ENCODE peak calls at places on chromosomes 7 and 10, in seven cellular contexts. Z is transverse colon, E is ascending aorta, U is WTC11, T is H1, B is nephron progenitor cell, O is endothelial cell of umbilical vein. G is an unnamed sample.

GRCh38 chr7:140650367-140650766 is 9.8 kb upstream of the DENND2A start:
- DNase-seq in B (no peak), T (no peak), Z (no peak), O (no peak), E (peak; percentile 52), U (no peak), G (peak; percentile 54)

GRCh38 chr7:21942955-21943354 is 2.7 kb downstream of the CDCA7L start:
- DNase-seq in E (no peak), Z (no peak), B (no peak), U (no peak), T (no peak), O (no peak), G (no peak)

GRCh38 chr7:157789094-157789493 is 452.3 kb downstream of the DNAJB6 start:
- DNase-seq in O (no peak), E (no peak), U (no peak), T (no peak), B (no peak), Z (no peak), G (no peak)

GRCh38 chr7:116398672-116399071 is 100.9 kb upstream of the CAV2 start:
- DNase-seq in E (no peak), T (no peak), B (no peak), Z (no peak), U (no peak), O (no peak), G (no peak)

GRCh38 chr10:124231188-124232135 is 138.1 kb upstream of the CHST15 start:
- DNase-seq in U (no peak), Z (no peak), B (no peak), E (peak; percentile 50), T (no peak), O (no peak), G (no peak)

GRCh38 chr7:55561756-55562155 is 10.5 kb downstream of the VOPP1 start:
- DNase-seq in B (no peak), E (no peak), T (no peak), Z (no peak), U (no peak), O (no peak), G (no peak)

GRCh38 chr10:71927669-71928592 is 36.3 kb upstream of the CHST3 start:
- DNase-seq in Z (no peak), O (no peak), B (no peak), T (no peak), E (no peak), U (no peak), G (no peak)

GRCh38 chr7:45716380-45717203 is 142.4 kb downstream of the ADCY1 start:
- DNase-seq in O (no peak), B (no peak), Z (no peak), U (no peak), T (no peak), E (no peak), G (peak; percentile 71)

GRCh38 chr10:30804478-30805055 is 175.0 kb upstream of the LYZL2 start:
- DNase-seq in E (no peak), U (no peak), Z (peak; percentile 47), O (no peak), B (no peak), T (no peak), G (no peak)

GRCh38 chr7:28784166-28784870 is 173.8 kb downstream of the TRIL start:
- DNase-seq in E (no peak), T (no peak), Z (no peak), B (no peak), O (no peak), U (no peak), G (no peak)

GRCh38 chr7:95209778-95210177 is 114.6 kb downstream of the PON1 start:
- DNase-seq in T (no peak), B (no peak), U (no peak), Z (no peak), E (no peak), O (no peak), G (no peak)

GRCh38 chr10:85614981-85615380 is 751.6 kb downstream of the GRID1 start:
- DNase-seq in Z (no peak), T (peak; percentile 17), O (no peak), B (no peak), E (no peak), U (no peak), G (no peak)

GRCh38 chr7:25119102-25119501 is 6.0 kb downstream of the CYCS start:
- DNase-seq in O (no peak), T (no peak), Z (no peak), B (no peak), E (no peak), U (no peak), G (no peak)

GRCh38 chr10:101405006-101405405 is 51.0 kb downstream of the BTRC start:
- DNase-seq in E (no peak), U (no peak), T (no peak), B (no peak), Z (no peak), O (no peak), G (no peak)

GRCh38 chr10:107546239-107546638 is 381.7 kb upstream of the SORCS1 start:
- DNase-seq in U (no peak), Z (no peak), T (no peak), E (no peak), O (no peak), B (no peak), G (no peak)

GRCh38 chr7:15755061-15755460 is 68.6 kb upstream of the MEOX2 start:
- DNase-seq in E (no peak), Z (no peak), O (no peak), T (no peak), U (no peak), B (no peak), G (no peak)

GRCh38 chr10:109963439-109963838 is 40.1 kb upstream of the XPNPEP1 start:
- DNase-seq in T (no peak), U (no peak), B (no peak), O (no peak), Z (no peak), E (no peak), G (no peak)

GRCh38 chr10:11886851-11887250 is 63.7 kb downstream of the PROSER2 start:
- DNase-seq in U (no peak), Z (no peak), O (no peak), B (no peak), E (no peak), T (no peak), G (no peak)

GRCh38 chr10:100653957-100654834 is 91.2 kb upstream of the PAX2 start:
- DNase-seq in T (peak; percentile 66), U (peak; percentile 70), E (no peak), B (peak; percentile 83), Z (no peak), O (no peak), G (no peak)

GRCh38 chr10:67079126-67079525 is 153.3 kb downstream of the LRRTM3 start:
- DNase-seq in E (no peak), Z (no peak), O (no peak), U (no peak), B (no peak), T (no peak), G (no peak)

GRCh38 chr7:43110790-43111362 is 1.6 kb upstream of the HECW1 start:
- DNase-seq in O (no peak), Z (no peak), B (no peak), T (no peak), U (no peak), E (no peak), G (no peak)

GRCh38 chr10:94358480-94358879 is 4.3 kb downstream of the NOC3L start:
- DNase-seq in O (no peak), E (no peak), Z (no peak), B (no peak), U (no peak), T (no peak), G (no peak)

GRCh38 chr10:122233857-122234348 is 37.2 kb upstream of the BTBD16 start:
- DNase-seq in U (no peak), E (no peak), T (no peak), B (no peak), O (no peak), Z (no peak), G (no peak)

GRCh38 chr10:131980757-131981428 is 830 bp downstream of the BNIP3 start:
- DNase-seq in E (no peak), T (peak; percentile 66), U (peak; percentile 39), O (peak; percentile 35), B (peak; percentile 39), Z (no peak), G (no peak)

GRCh38 chr7:74481458-74482324 is 28.0 kb downstream of the GTF2IRD1 start:
- DNase-seq in U (no peak), Z (no peak), E (no peak), T (no peak), B (no peak), O (peak; percentile 12), G (no peak)

GRCh38 chr10:114577133-114577532 is 80.9 kb downstream of the ABLIM1 start:
- DNase-seq in U (no peak), E (no peak), B (no peak), T (no peak), Z (no peak), O (peak; percentile 88), G (no peak)

GRCh38 chr7:70833726-70834125 is 298.2 kb upstream of the GALNT17 start:
- DNase-seq in Z (no peak), U (no peak), T (no peak), B (no peak), E (no peak), O (no peak), G (no peak)

GRCh38 chr10:12107781-12108180 is 21.7 kb upstream of the SEC61A2 start:
- DNase-seq in Z (no peak), O (no peak), B (no peak), T (no peak), U (no peak), E (no peak), G (no peak)

GRCh38 chr10:69323622-69324021 is 45.3 kb downstream of the HK1 start:
- DNase-seq in T (no peak), U (no peak), E (no peak), O (no peak), Z (no peak), B (no peak), G (no peak)

GRCh38 chr7:105389090-105389650 is 449 bp upstream of the SRPK2 start:
- DNase-seq in Z (peak; percentile 48), E (no peak), U (peak; percentile 50), O (peak; percentile 62), T (peak; percentile 74), B (no peak), G (no peak)
- TF ChIP-seq CTCF in Z (no peak), E (no peak), U (no peak), O (no peak), T (no peak), B (no peak), G (no peak)

DNA sequence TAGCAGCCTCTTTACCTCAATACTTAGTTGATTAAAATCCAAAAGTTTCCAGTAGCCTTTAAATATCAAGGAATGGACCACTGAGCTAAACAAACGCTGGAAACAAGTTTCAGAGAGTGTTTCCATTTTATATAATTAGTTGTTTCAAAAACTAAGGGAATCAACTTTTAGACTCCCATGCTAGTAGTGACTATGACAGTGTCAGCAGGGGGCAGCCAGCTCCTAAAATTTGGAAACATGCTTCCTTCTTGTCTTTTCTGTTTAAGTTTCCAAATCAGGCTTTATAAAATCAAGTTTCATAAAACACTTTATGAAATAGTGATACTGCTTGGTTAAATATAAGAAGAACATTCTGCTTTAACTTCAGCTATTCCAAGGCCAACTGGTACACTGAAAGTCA is 138.2 kb upstream of the TMEM229A start:
- DNase-seq in E (no peak), T (no peak), Z (no peak), B (peak; percentile 13), O (no peak), U (peak; percentile 46), G (no peak)
- TF ChIP-seq CTCF in E (no peak), T (peak; percentile 19), Z (no peak), B (peak; percentile 30), O (no peak), U (no peak), G (peak; percentile 87)

GRCh38 chr10:116802474-116802873 is 46.8 kb upstream of the ENO4 start:
- DNase-seq in E (no peak), U (no peak), T (no peak), O (no peak), B (no peak), Z (no peak), G (no peak)
- TF ChIP-seq CTCF in E (no peak), U (no peak), T (peak; percentile 18), O (no peak), B (no peak), Z (no peak), G (no peak)

GRCh38 chr7:148255333-148255732 is 335.2 kb upstream of the C7orf33 start:
- DNase-seq in T (no peak), U (no peak), O (no peak), B (no peak), Z (no peak), E (no peak), G (no peak)
- TF ChIP-seq CTCF in T (no peak), U (no peak), O (no peak), B (no peak), Z (peak; percentile 15), E (no peak), G (peak; percentile 74)

G was measured in chondrocyte.